ENCODE peak calls at places on chromosomes 1 and 21, in five cellular contexts. M is activated T-cell treated with anti-CD3 and anti-CD28 coated beads for 24 hours; O is glutamatergic neuron; D is iPS-NIHi11; Y is stimulated activated CD8-positive, alpha-beta memory T cell treated with anti-CD3 and anti-CD28 coated beads, Interleukin-2, amount 100 ng/mL, for 48 hours. B is an unnamed sample.

GRCh38 chr1:15851251-15852035 is 3.9 kb downstream of the SPEN start:
- DNase-seq in D (no peak), M (no peak), Y (no peak), O (no peak), B (no peak)

GRCh38 chr1:20732588-20733360 is at the start of gene SH2D5:
- DNase-seq in D (peak; percentile 63), Y (peak; percentile 45), M (peak; percentile 77), O (no peak), B (peak; percentile 76)

GRCh38 chr1:40692429-40692905 is 963 bp downstream of the NFYC start:
- DNase-seq in M (no peak), O (peak; percentile 18), D (no peak), Y (no peak), B (no peak)

GRCh38 chr1:54138994-54139393 is 13.8 kb downstream of the CDCP2 start:
- DNase-seq in M (no peak), O (no peak), Y (no peak), D (no peak), B (no peak)

GRCh38 chr21:44880762-44881585 is 7.5 kb upstream of the PTTG1IP start:
- DNase-seq in O (peak; percentile 2), Y (no peak), M (no peak), D (no peak), B (no peak)

GRCh38 chr1:51560034-51560433 is 41.0 kb upstream of the EPS15 start:
- DNase-seq in D (no peak), Y (no peak), O (no peak), M (no peak), B (no peak)

GRCh38 chr1:179141592-179142244 is 59.8 kb downstream of the TOR3A start:
- DNase-seq in O (no peak), D (no peak), Y (no peak), M (peak; percentile 26), B (peak; percentile 44)

GRCh38 chr1:204340137-204340536 is 19.6 kb downstream of the PLEKHA6 start:
- DNase-seq in Y (no peak), O (no peak), D (no peak), M (no peak), B (no peak)

GRCh38 chr1:151958959-151959358 is 34.7 kb downstream of the S100A10 start:
- DNase-seq in D (no peak), Y (no peak), O (no peak), M (no peak), B (no peak)